ENCODE peak calls at places on chromosomes 4 and X, in six cellular contexts. D, F, R, U, O and A are unnamed samples.

GRCh38 chr4:88448905-88449689 is 7.8 kb upstream of the HERC5 start:
- DNase-seq in U (no peak), R (no peak), D (no peak), F (no peak), O (no peak), A (peak; percentile 18)

GRCh38 chrX:40300286-40300890 is 202.6 kb upstream of the BCOR start:
- DNase-seq in O (no peak), F (no peak), D (peak; percentile 66), R (no peak), U (no peak), A (no peak)

GRCh38 chr4:14856076-14856926 is 146.0 kb upstream of the CPEB2 start:
- DNase-seq in R (no peak), F (peak; percentile 99), U (no peak), D (no peak), O (no peak), A (peak; percentile 99)

GRCh38 chrX:17039826-17040225 is 93.4 kb downstream of the REPS2 start:
- DNase-seq in R (no peak), O (no peak), D (no peak), U (no peak), F (no peak), A (no peak)

GRCh38 chr4:2923678-2924173 is 39.5 kb downstream of the NOP14 start:
- DNase-seq in D (no peak), O (no peak), R (no peak), U (no peak), F (no peak), A (no peak)

GRCh38 chrX:150967786-150968185 is 15.3 kb upstream of the HMGB3 start:
- DNase-seq in U (no peak), R (no peak), D (no peak), O (no peak), F (no peak), A (no peak)

GRCh38 chr4:120318447-120318846 is 251.8 kb upstream of the MAD2L1 start:
- DNase-seq in D (no peak), O (no peak), U (no peak), R (no peak), F (no peak), A (no peak)

GRCh38 chr4:139177888-139178609 is 1.0 kb upstream of the ELF2 start:
- DNase-seq in F (peak; percentile 83), O (peak; percentile 82), D (peak; percentile 97), U (peak; percentile 93), R (peak; percentile 94), A (peak; percentile 97)

GRCh38 chr4:54945838-54946237 is 179.6 kb downstream of the KDR start:
- DNase-seq in D (no peak), R (no peak), U (peak; percentile 35), O (no peak), F (no peak), A (no peak)

GRCh38 chrX:46683023-46683422 is 75.9 kb downstream of the SLC9A7 start:
- DNase-seq in R (peak; percentile 16), F (no peak), D (no peak), O (no peak), U (no peak), A (no peak)

GRCh38 chr4:138832563-138832962 is 183.0 kb upstream of the NOCT start:
- DNase-seq in D (no peak), R (no peak), F (no peak), U (no peak), O (no peak), A (peak; percentile 53)

GRCh38 chr4:87309625-87310024 is 13.1 kb downstream of the HSD17B13 start:
- DNase-seq in U (no peak), O (no peak), R (no peak), F (no peak), D (no peak), A (no peak)

GRCh38 chr4:73844352-73844751 is 7.9 kb downstream of the CXCL6 start:
- DNase-seq in F (peak; percentile 96), U (no peak), O (no peak), R (no peak), D (no peak), A (peak; percentile 93)

GRCh38 chr4:76989391-76990061 is 40.0 kb downstream of the SEPTIN11 start:
- DNase-seq in O (peak; percentile 60), D (no peak), R (no peak), F (no peak), U (peak; percentile 87), A (no peak)